ENCODE peak calls at places on chromosomes 1 and 21, in ten cellular contexts. G is CD4-positive, alpha-beta T cell; S is astrocyte; L is Peyer's patch; D is foreskin fibroblast; Y is osteocyte; V is neural crest cell; A is breast epithelium; F is fibroblast of lung; W is epithelial cell of esophagus. I is an unnamed sample.

GRCh38 chr1:172823534-172823933 is 164.6 kb downstream of the FASLG start:
- DNase-seq in Y (no peak), L (no peak), V (no peak), F (peak; percentile 39), W (no peak), S (peak; percentile 44), A (no peak), G (no peak), D (peak; percentile 86), I (no peak)

GRCh38 chr1:111517464-111518225 is 14.2 kb upstream of the ADORA3 start:
- DNase-seq in F (no peak), D (no peak), S (no peak), G (no peak), L (no peak), V (no peak), A (no peak), W (no peak), Y (no peak), I (no peak)

GRCh38 chr1:9798236-9799130 is 25.3 kb downstream of the CLSTN1 start:
- DNase-seq in G (no peak), D (peak; percentile 67), V (no peak), F (peak; percentile 86), S (peak; percentile 33), Y (no peak), L (no peak), A (no peak), W (no peak), I (no peak)

GRCh38 chr1:21670956-21671902 is 2.1 kb upstream of the RAP1GAP start:
- DNase-seq in S (no peak), V (no peak), Y (no peak), W (no peak), A (no peak), G (no peak), L (no peak), F (no peak), D (no peak), I (no peak)

GRCh38 chr1:89841507-89841906 is 20.7 kb downstream of the LRRC8D start:
- DNase-seq in F (no peak), V (no peak), D (no peak), W (no peak), L (no peak), G (no peak), S (no peak), Y (no peak), A (no peak), I (no peak)

GRCh38 chr1:56820755-56821461 is 1.7 kb upstream of the FYB2 start:
- DNase-seq in L (peak; percentile 56), F (peak; percentile 78), V (peak; percentile 95), A (peak; percentile 79), D (peak; percentile 91), S (peak; percentile 38), W (peak; percentile 75), G (peak; percentile 46), Y (peak; percentile 94), I (peak; percentile 96)

GRCh38 chr1:95278173-95278988 is 44.4 kb downstream of the RWDD3 start:
- DNase-seq in A (no peak), L (no peak), V (no peak), Y (no peak), W (no peak), G (no peak), D (no peak), S (no peak), F (no peak), I (no peak)

GRCh38 chr1:97145321-97145956 is 423.9 kb downstream of the PTBP2 start:
- DNase-seq in G (no peak), W (no peak), L (no peak), A (no peak), S (peak; percentile 99), F (peak; percentile 73), D (peak; percentile 84), Y (no peak), V (no peak), I (no peak)

GRCh38 chr1:166907051-166907450 is 31.0 kb upstream of the TADA1 start:
- DNase-seq in A (no peak), V (no peak), Y (no peak), L (no peak), D (no peak), S (no peak), F (no peak), G (no peak), W (no peak), I (no peak)

GRCh38 chr1:166908942-166909341 is 32.9 kb upstream of the TADA1 start:
- DNase-seq in A (no peak), V (no peak), L (no peak), D (no peak), S (peak; percentile 42), Y (no peak), G (no peak), F (no peak), W (peak; percentile 70), I (no peak)

GRCh38 chr1:166911624-166912023 is 35.6 kb upstream of the TADA1 start:
- DNase-seq in F (no peak), Y (no peak), S (no peak), L (no peak), G (no peak), D (no peak), V (no peak), A (no peak), W (no peak), I (no peak)

GRCh38 chr1:166907763-166908162 is 31.7 kb upstream of the TADA1 start:
- DNase-seq in Y (no peak), A (no peak), D (no peak), S (no peak), F (no peak), W (no peak), V (no peak), L (peak; percentile 25), G (no peak), I (no peak)

GRCh38 chr1:166910396-166910994 is 34.4 kb upstream of the TADA1 start:
- DNase-seq in G (peak; percentile 61), Y (no peak), S (peak; percentile 91), A (no peak), D (peak; percentile 66), F (peak; percentile 75), V (peak; percentile 61), W (peak; percentile 98), L (peak; percentile 69), I (peak; percentile 65)
- TF ChIP-seq CTCF in G (peak; percentile 81), Y (peak; percentile 87), S (peak; percentile 77), A (peak; percentile 17), D (peak; percentile 52), F (peak; percentile 40), V (peak; percentile 93), W (peak; percentile 86), L (peak; percentile 95), I (peak; percentile 77)

GRCh38 chr21:34130598-34130985 is 57.2 kb downstream of the MRPS6 start:
- DNase-seq in S (no peak), Y (no peak), A (no peak), V (no peak), G (no peak), W (no peak), D (no peak), L (no peak), F (no peak), I (no peak)

GRCh38 chr21:34129971-34130597 is 56.7 kb downstream of the MRPS6 start:
- DNase-seq in L (no peak), D (peak; percentile 31), Y (peak; percentile 70), A (no peak), S (peak; percentile 14), W (no peak), V (no peak), F (peak; percentile 21), G (no peak), I (no peak)

GRCh38 chr21:34128124-34128523 is 54.7 kb downstream of the MRPS6 start:
- DNase-seq in F (no peak), D (peak; percentile 9), Y (no peak), S (no peak), W (no peak), A (no peak), L (no peak), G (no peak), V (no peak), I (no peak)

GRCh38 chr21:34128674-34129038 is 55.3 kb downstream of the MRPS6 start:
- DNase-seq in F (no peak), G (no peak), A (no peak), W (no peak), S (no peak), L (no peak), V (no peak), Y (no peak), D (no peak), I (no peak)

DNA sequence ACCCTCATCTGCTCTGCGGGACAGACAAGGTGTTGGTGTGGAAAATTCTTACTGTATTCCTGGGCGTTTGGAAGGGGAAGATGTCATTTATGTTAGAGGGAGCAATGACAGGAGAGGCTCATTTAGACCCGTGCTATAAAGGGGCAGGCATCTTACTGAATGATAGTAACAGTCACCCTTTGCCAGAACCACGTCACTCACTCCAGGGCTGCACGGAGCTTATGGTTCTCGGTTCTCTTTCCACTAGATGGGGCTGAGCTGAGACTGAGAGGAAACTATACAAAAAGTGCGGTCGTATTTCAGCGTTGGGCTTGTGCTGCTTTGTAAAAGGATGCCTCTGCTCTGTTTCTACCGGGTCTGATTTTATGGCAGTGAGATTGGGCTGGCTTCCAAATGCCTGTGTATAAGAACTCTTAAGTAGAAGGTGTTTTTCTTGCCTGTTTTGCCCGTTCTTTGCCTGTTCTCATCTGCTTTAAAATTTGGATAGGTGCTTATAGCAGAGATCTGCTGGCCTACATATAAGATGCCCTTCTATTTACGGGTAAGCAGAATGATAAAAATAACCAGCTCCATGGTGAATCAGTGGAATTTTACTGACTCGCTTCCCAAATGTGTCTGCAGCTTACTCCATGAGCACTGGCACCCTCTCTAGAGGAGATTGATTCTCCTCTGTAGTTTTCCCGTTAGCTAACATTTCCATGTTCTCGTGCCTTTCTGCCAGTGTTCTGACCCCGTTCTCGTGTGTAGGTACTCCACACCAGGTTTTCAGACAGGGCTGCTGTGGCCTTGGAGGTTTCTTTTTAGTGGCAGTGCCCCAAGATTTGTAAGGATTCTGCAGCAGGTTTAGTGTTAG is 55.9 kb downstream of the MRPS6 start:
- DNase-seq in S (peak; percentile 87), G (peak; percentile 43), Y (peak; percentile 85), F (peak; percentile 92), A (no peak), W (peak; percentile 64), D (peak; percentile 91), V (peak; percentile 19), L (peak; percentile 35), I (no peak)
- TF ChIP-seq CTCF in S (peak; percentile 39), G (peak; percentile 40), Y (peak; percentile 70), F (peak; percentile 54), A (no peak), W (peak; percentile 43), D (peak; percentile 68), V (peak; percentile 34), L (peak; percentile 25), I (no peak)

GRCh38 chr1:109091196-109092193 is 931 bp downstream of the TMEM167B start:
- DNase-seq in V (no peak), D (peak; percentile 76), F (peak; percentile 15), A (no peak), L (no peak), S (peak; percentile 53), W (peak; percentile 60), Y (no peak), G (no peak), I (no peak)

GRCh38 chr1:109090415-109091195 is at the start of gene TMEM167B:
- DNase-seq in S (peak; percentile 97), L (peak; percentile 89), A (peak; percentile 89), Y (peak; percentile 94), W (peak; percentile 97), D (peak; percentile 97), F (peak; percentile 96), G (peak; percentile 80), V (peak; percentile 76), I (peak; percentile 91)

GRCh38 chr1:109084563-109085517 is 5.7 kb upstream of the TMEM167B start:
- DNase-seq in W (peak; percentile 33), Y (no peak), L (no peak), S (peak; percentile 63), D (no peak), F (no peak), G (no peak), A (no peak), V (no peak), I (no peak)

GRCh38 chr1:109094377-109094803 is 3.8 kb downstream of the TMEM167B start:
- DNase-seq in A (no peak), S (peak; percentile 51), Y (no peak), W (no peak), F (peak; percentile 74), G (no peak), D (peak; percentile 65), V (no peak), L (no peak), I (no peak)

DNA sequence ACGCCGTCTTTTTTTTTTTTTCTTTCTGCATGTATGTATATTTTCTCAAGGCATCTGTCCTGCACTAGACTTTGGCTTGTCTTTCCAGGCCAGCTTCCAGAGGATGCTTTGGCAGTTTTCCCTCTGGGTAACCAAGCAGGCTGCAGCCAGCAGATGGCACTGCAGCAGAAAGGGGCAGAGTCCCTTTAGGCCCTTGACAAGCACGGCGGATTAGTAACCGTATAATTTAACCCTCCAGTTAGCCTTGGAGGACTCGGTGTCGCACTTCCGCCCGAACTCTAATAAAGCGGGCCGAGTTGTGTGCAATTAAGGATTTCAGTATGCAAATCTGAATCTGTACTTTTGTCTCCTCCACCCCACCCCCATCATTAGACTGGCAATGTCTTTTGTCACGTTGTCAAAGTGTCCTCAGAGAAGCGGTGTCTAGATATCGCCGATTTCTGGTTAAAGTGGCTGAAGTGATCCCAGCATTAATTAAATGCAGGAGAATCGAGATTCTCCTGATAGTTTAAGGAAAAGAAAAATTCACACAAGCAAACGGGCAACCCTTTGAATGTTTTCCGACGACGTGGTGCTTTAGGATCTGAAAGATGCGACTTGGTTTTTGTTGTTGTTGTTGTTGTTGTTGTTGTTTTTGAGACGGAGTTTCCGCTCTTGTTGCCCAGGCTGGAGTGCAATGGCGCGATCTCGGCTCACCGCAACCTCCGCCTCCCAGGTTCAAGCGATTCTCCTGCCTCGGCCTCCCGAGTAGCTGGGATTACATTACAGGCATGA is 1.1 kb upstream of the TMEM167B start:
- DNase-seq in G (no peak), F (peak; percentile 83), W (peak; percentile 74), S (peak; percentile 70), V (peak; percentile 51), L (no peak), A (peak; percentile 82), Y (no peak), D (peak; percentile 75), I (peak; percentile 82)
- TF ChIP-seq CTCF in G (peak; percentile 13), F (peak; percentile 53), W (peak; percentile 69), S (peak; percentile 41), V (peak; percentile 65), L (peak; percentile 68), A (no peak), Y (peak; percentile 55), D (peak; percentile 43), I (peak; percentile 31)

GRCh38 chr21:35316456-35316855 is 267.4 kb upstream of the RUNX1 start:
- DNase-seq in S (no peak), D (no peak), W (no peak), L (no peak), Y (no peak), A (no peak), V (no peak), F (no peak), G (no peak), I (no peak)

GRCh38 chr21:35309316-35309715 is 260.2 kb upstream of the RUNX1 start:
- DNase-seq in A (no peak), D (no peak), Y (no peak), L (no peak), S (peak; percentile 87), V (no peak), F (peak; percentile 16), G (no peak), W (no peak), I (no peak)

GRCh38 chr21:35316933-35317332 is 267.8 kb upstream of the RUNX1 start:
- DNase-seq in Y (no peak), F (peak; percentile 33), G (no peak), V (no peak), W (no peak), A (no peak), D (peak; percentile 10), L (no peak), S (peak; percentile 83), I (no peak)

GRCh38 chr21:35314896-35315582 is 265.9 kb upstream of the RUNX1 start:
- DNase-seq in A (no peak), V (no peak), Y (no peak), G (no peak), S (peak; percentile 49), W (no peak), F (peak; percentile 25), L (no peak), D (no peak), I (no peak)

GRCh38 chr21:35311985-35312384 is 262.9 kb upstream of the RUNX1 start:
- DNase-seq in S (no peak), V (no peak), A (no peak), D (no peak), G (no peak), Y (no peak), L (no peak), W (no peak), F (no peak), I (no peak)
- TF ChIP-seq CTCF in S (no peak), V (no peak), A (no peak), D (no peak), G (no peak), Y (no peak), L (no peak), W (no peak), F (no peak), I (no peak)

I was measured in glutamatergic neuron.